ENCODE peak calls at places on chromosomes 12 and 14, in four cellular contexts. N is Karpas-422, Y is HuH-7.5, F is esophagus squamous epithelium. Z is an unnamed sample.

GRCh38 chr12:52156757-52157565 is 34.9 kb downstream of the KRT80 start:
- DNase-seq in N (peak), Y (peak), F (no peak), Z (peak)

GRCh38 chr14:21940887-21941855 is 267.6 kb upstream of the OR4E1 start:
- DNase-seq in N (peak), Y (peak), F (no peak), Z (peak)

GRCh38 chr14:70658899-70659298 is 17.2 kb downstream of the TTC9 start:
- DNase-seq in N (peak), Y (no peak), F (no peak), Z (no peak)

GRCh38 chr12:131860472-131861260 is 32.5 kb downstream of the MMP17 start:
- DNase-seq in N (peak), Y (peak), F (no peak), Z (no peak)

GRCh38 chr14:56004807-56005579 is 113.2 kb upstream of the PELI2 start:
- DNase-seq in N (peak), Y (no peak), F (no peak), Z (peak)

GRCh38 chr12:89472508-89472907 is 52.1 kb downstream of the GALNT4 start:
- DNase-seq in N (no peak), Y (no peak), F (no peak), Z (no peak)

GRCh38 chr12:27305673-27306504 is 26.7 kb upstream of the BMAL2 start:
- DNase-seq in N (peak), Y (no peak), F (no peak), Z (peak)

GRCh38 chr12:72203764-72204335 is 68.3 kb upstream of the TRHDE start:
- DNase-seq in N (no peak), Y (no peak), F (no peak), Z (no peak)

GRCh38 chr14:74062809-74063150 is 21.5 kb downstream of the ALDH6A1 start:
- DNase-seq in N (no peak), Y (no peak), F (no peak), Z (no peak)

GRCh38 chr12:101727098-101727497 is 12.2 kb downstream of the SYCP3 start:
- DNase-seq in N (no peak), Y (no peak), F (no peak), Z (no peak)

GRCh38 chr12:115710104-115710564 is 567.4 kb downstream of the MED13L start:
- DNase-seq in N (no peak), Y (no peak), F (no peak), Z (no peak)

GRCh38 chr14:24037658-24038037 is 14.2 kb upstream of the CARMIL3 start:
- DNase-seq in N (no peak), Y (no peak), F (no peak), Z (no peak)

GRCh38 chr12:44930972-44931600 is 55.0 kb upstream of the NELL2 start:
- DNase-seq in N (peak), Y (peak), F (no peak), Z (peak)

GRCh38 chr12:95548056-95548538 is 3.2 kb downstream of the USP44 start:
- DNase-seq in N (no peak), Y (no peak), F (no peak), Z (peak)

GRCh38 chr14:34204774-34205173 is 253.9 kb upstream of the EGLN3 start:
- DNase-seq in N (no peak), Y (no peak), F (no peak), Z (no peak)

GRCh38 chr12:52207106-52207505 is 15.3 kb upstream of the KRT80 start:
- DNase-seq in N (no peak), Y (no peak), F (no peak), Z (no peak)

GRCh38 chr14:22489957-22490950 is 98.8 kb downstream of the DAD1 start:
- DNase-seq in N (no peak), Y (no peak), F (no peak), Z (no peak)

GRCh38 chr12:3777206-3777809 is 24.4 kb upstream of the CRACR2A start:
- DNase-seq in N (peak), Y (no peak), F (no peak), Z (peak)

GRCh38 chr14:53376064-53376463 is 222.9 kb upstream of the DDHD1 start:
- DNase-seq in N (no peak), Y (no peak), F (no peak), Z (no peak)

GRCh38 chr12:106358410-106359241 is 1.1 kb downstream of the POLR3B start:
- DNase-seq in N (no peak), Y (peak), F (no peak), Z (peak)

GRCh38 chr14:70234066-70234950 is 45.6 kb upstream of the SLC8A3 start:
- DNase-seq in N (no peak), Y (no peak), F (no peak), Z (no peak)

GRCh38 chr14:20848316-20848954 is 42.8 kb upstream of the RNASE3 start:
- DNase-seq in N (no peak), Y (no peak), F (no peak), Z (peak)

GRCh38 chr12:42588308-42588836 is 1.2 kb downstream of the PRICKLE1 start:
- DNase-seq in N (no peak), Y (no peak), F (no peak), Z (no peak)

GRCh38 chr12:67759829-67760228 is 111.3 kb downstream of the DYRK2 start:
- DNase-seq in N (peak), Y (no peak), F (no peak), Z (no peak)

GRCh38 chr12:93571360-93571853 is 1.1 kb upstream of the SOCS2 start:
- DNase-seq in N (no peak), Y (peak), F (no peak), Z (peak)

GRCh38 chr12:29149691-29150382 is 759 bp downstream of the FAR2 start:
- DNase-seq in N (no peak), Y (no peak), F (no peak), Z (no peak)

GRCh38 chr12:53378705-53379388 is 1.1 kb upstream of the SP1 start:
- DNase-seq in N (peak), Y (peak), F (no peak), Z (peak)

GRCh38 chr14:71021347-71022014 is 114.2 kb downstream of the PCNX1 start:
- DNase-seq in N (no peak), Y (no peak), F (no peak), Z (peak)

Z was measured in ACHN.